ENCODE peak calls at places on chromosome 5, in four cellular contexts. R is lung; V is psoas muscle; T is CD8-positive, alpha-beta memory T cell. C is an unnamed sample.
A peak's percentile ranks its signal among the peaks of the same experiment; 100 is the strongest.

GRCh38 chr5:4413996-4414395 is 726.1 kb upstream of the ADAMTS16 start:
- DNase-seq in R (no peak), V (no peak), T (no peak), C (no peak)

GRCh38 chr5:74851684-74852353 is 14.4 kb downstream of the FAM169A start:
- DNase-seq in R (no peak), V (no peak), T (no peak), C (no peak)

GRCh38 chr5:114390431-114390830 is 28.6 kb downstream of the KCNN2 start:
- DNase-seq in R (no peak), V (no peak), T (no peak), C (no peak)

GRCh38 chr5:73412597-73412988 is 36.0 kb downstream of the FOXD1 start:
- DNase-seq in R (no peak), V (no peak), T (no peak), C (no peak)

GRCh38 chr5:157369507-157369906 is 90.5 kb upstream of the NIPAL4 start:
- DNase-seq in R (no peak), V (no peak), T (no peak), C (no peak)

GRCh38 chr5:16539169-16539666 is 73.6 kb upstream of the ZNF622 start:
- DNase-seq in R (peak; percentile 52), V (peak; percentile 93), T (no peak), C (peak; percentile 95)

GRCh38 chr5:99088309-99088708 is 159.5 kb upstream of the CHD1 start:
- DNase-seq in R (no peak), V (no peak), T (no peak), C (no peak)

GRCh38 chr5:123438244-123438643 is 15.0 kb upstream of the CEP120 start:
- DNase-seq in R (no peak), V (no peak), T (no peak), C (no peak)

GRCh38 chr5:82165740-82166530 is 112.2 kb downstream of the RPS23 start:
- DNase-seq in R (peak; percentile 75), V (peak; percentile 83), T (peak; percentile 36), C (peak; percentile 38)

GRCh38 chr5:116629168-116629567 is 54.5 kb upstream of the SEMA6A start:
- DNase-seq in R (no peak), V (no peak), T (no peak), C (no peak)

DNA sequence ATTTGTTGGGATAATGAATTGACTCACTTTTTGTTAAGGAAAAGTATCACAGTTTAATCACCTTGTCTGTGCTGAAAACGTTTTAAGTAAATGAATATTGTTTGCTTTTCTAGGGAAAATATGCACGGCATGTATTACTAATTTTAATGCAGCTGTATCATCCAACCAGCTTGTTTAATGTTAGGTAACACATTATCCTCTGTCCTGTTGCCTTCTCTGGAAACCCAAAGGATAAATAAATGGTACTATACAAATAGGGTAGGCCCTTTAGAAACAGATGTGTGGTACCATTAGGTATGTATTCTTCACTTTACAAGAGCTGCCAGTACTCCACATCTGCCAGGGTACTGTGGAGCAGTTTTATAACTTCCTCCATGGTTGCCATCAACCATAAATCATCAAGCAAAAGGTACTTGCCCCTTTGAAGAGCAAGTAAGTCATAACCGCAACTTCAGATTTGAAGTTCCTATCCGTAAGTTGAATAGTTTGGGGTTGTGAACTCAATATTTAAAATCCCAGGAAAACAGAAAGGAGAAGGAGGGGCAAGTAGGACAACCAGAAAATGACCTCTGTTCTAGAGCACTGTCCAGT is 43.0 kb downstream of the FAF2 start:
- DNase-seq in R (no peak), V (no peak), T (no peak), C (no peak)
- H3K4me1 ChIP-seq in R (peaks cover 6% of the 10 kb centered on the region), V (peaks cover 4% of the 10 kb centered on the region), T (peaks cover 18% of the 10 kb centered on the region), C (no peaks in the 10 kb centered on the region)

DNA sequence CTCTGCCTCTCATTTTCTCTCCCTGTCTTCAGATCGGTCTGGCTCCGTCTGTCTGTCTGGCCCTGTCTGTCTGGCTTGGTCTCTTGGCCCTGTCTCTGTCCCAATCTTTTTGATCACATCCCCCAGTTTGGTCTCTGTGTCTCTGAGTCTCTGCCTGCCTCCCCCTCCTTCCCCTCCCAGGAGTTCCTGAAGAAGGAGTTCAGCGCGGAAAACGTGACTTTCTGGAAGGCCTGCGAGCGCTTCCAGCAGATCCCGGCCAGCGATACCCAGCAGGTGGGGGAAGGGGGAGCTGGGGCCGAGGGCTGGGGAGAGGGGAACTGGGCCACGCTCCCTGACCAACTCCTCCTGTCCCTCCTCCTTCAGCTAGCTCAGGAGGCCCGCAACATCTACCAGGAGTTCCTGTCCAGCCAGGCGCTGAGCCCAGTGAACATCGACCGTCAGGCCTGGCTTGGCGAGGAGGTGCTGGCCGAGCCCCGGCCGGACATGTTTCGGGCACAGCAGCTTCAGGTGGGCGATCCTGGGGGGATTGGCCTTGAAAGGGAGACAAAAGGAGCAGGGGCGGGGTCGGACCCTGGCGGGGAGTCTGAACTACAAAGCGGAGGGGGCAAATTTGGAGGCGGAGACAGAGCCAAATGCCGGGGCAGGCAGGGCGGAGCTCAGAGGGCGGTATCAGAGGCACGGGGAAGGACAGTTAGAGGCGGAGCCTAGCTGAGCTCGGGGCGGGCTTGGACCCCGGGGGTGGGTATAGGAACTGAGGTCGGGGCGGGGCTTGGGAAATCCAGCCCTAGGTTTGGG is 9.0 kb downstream of the RGS14 start:
- DNase-seq in R (peak; percentile 90), V (peak; percentile 94), T (no peak), C (peak; percentile 87)
- H3K27ac ChIP-seq in R (peak overlapping the region; percentile 54), V (peak overlapping the region; percentile 94), T (peak overlapping the region; percentile 70), C (peak overlapping the region; percentile 76)

GRCh38 chr5:139295692-139296091 is 2.2 kb downstream of the MATR3 start:
- DNase-seq in R (no peak), V (no peak), T (no peak), C (no peak)
- H3K36me3 ChIP-seq in R (no peaks in the 10 kb centered on the region), V (peaks cover 11% of the 10 kb centered on the region), T (no peaks in the 10 kb centered on the region), C (no peaks in the 10 kb centered on the region)

GRCh38 chr5:140220032-140220697 is 45.2 kb downstream of the CYSTM1 start:
- DNase-seq in R (no peak), V (no peak), T (no peak), C (no peak)
- H3K4me1 ChIP-seq in R (peaks cover 47% of the 10 kb centered on the region), V (peaks cover 94% of the 10 kb centered on the region), T (no peaks in the 10 kb centered on the region), C (peaks cover 15% of the 10 kb centered on the region)

DNA sequence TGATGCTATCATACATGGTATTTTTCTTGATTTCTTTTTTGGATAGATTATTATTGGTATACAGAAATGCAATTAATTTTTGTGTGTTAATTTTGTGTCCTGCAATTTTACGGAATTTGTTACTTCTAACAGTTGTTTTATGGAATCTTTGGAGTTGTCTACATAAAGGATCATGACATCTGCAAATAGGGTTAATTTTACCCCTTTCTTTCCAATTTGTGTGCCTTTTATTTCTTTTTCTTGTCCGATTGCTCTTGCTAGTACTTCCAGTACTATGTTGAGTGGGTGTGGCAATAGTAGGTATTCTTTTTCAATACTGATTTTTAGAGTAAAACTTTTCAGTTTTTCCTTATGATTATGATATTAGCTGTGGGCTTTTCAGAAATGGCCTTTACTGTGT is 111.5 kb downstream of the MACROH2A1 start:
- DNase-seq in R (no peak), V (no peak), T (no peak), C (no peak)
- H3K27ac ChIP-seq in R (no peak overlapping the region), V (no peak overlapping the region), T (no peak overlapping the region), C (no peak overlapping the region)

GRCh38 chr5:149740341-149740740 is 10.2 kb downstream of the PPARGC1B start:
- DNase-seq in R (no peak), V (no peak), T (no peak), C (no peak)

GRCh38 chr5:149740866-149741459 is 10.9 kb downstream of the PPARGC1B start:
- DNase-seq in R (no peak), V (no peak), T (no peak), C (no peak)

GRCh38 chr5:149735066-149735465 is 5.0 kb downstream of the PPARGC1B start:
- DNase-seq in R (no peak), V (peak; percentile 66), T (no peak), C (peak; percentile 43)

GRCh38 chr5:149737355-149737754 is 7.2 kb downstream of the PPARGC1B start:
- DNase-seq in R (no peak), V (no peak), T (no peak), C (no peak)

DNA sequence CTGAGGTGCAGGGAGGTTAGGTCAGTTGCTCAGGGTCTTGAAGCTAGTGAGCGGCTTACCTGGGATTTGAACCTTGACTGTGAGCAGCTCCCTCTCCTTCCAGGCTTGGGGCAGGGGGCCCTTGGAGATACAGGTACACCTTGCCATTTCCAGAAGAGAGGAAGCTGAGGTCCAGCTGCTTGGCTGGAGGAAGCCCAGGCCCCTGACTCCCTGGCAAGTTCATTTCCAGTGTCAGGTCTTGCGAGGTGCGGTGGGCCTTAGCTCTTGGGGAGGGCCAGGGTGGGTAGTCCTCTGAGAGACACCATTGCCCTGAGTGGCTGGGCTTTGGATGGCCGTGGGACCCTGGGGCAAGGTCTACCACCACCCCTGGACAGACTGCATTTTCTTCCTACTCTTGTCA is 9.3 kb downstream of the PPARGC1B start:
- DNase-seq in R (no peak), V (no peak), T (no peak), C (no peak)
- H3K36me3 ChIP-seq in R (no peaks in the 10 kb centered on the region), V (no peaks in the 10 kb centered on the region), T (no peaks in the 10 kb centered on the region), C (peaks cover 2% of the 10 kb centered on the region)

DNA sequence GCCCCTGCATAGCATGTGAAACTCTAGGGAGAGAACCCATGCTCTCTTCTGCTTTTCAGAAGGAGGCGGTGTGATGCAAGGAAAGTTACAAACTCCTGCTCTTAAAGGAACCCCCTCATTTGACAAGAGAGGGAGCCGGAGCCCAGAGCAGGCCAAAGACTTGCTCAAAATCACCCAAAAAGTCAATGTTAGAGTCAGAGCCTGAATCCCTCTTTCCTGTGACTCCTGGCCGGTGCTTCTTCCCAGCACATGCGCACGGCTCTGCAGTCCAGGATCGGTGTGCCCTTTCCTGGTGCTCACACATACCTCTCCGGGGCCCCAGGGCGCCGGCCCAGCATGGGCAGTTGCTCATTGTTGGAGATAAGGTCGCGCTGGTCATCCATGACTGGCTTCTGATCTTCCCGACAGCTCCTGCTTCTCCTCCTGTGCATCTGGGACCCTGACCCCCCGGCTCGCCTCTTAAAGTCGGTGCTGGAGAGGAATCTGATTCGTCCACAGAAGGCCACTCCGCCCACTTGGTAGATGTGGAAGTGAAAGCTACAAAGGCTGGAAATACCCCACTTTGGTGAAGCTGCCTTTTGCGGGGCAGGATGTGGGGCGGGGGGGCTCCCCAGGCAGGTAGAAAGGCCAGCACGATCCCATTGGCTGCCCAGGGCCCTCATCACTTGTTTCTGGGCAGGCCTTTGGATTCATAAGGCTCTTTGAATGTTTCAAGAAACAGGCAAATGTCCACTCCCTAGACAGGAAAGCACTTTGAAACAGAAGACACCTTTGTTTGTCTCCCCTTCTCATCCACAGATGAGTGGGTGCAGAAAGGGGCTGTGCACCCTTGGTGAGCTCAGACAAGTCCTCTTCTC is at the start of gene CD74:
- DNase-seq in R (peak; percentile 91), V (peak; percentile 75), T (peak; percentile 94), C (peak; percentile 92)
- H3K4me1 ChIP-seq in R (no peaks in the 10 kb centered on the region), V (peaks cover 5% of the 10 kb centered on the region), T (peaks cover 46% of the 10 kb centered on the region), C (no peaks in the 10 kb centered on the region)

GRCh38 chr5:150303660-150304411 is 1.1 kb upstream of the ARSI start:
- DNase-seq in R (no peak), V (no peak), T (no peak), C (no peak)
- H3K27ac ChIP-seq in R (no peak overlapping the region), V (no peak overlapping the region), T (no peak overlapping the region), C (no peak overlapping the region)

GRCh38 chr5:21880164-21880563 is 973.0 kb downstream of the CDH12 start:
- DNase-seq in R (no peak), V (no peak), T (no peak), C (no peak)

DNA sequence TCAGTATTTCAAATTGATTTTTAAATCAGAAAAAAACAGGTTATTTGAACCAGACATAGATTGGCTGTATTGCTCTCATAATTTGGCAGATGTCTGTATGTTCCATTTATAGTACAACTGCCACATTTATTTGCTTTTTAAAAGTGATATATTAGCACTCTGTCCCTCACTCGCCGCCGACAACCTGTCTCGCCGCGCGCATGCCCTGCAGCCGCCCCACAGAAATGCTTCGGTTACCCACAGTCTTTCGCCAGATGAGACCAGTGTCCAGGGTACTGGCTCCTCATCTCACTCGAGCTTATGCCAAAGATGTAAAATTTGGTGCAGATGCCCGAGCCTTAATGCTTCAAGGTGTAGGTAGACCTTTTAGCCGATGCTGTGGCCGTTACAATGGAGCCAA is 970.8 kb downstream of the CDH12 start:
- DNase-seq in R (no peak), V (no peak), T (no peak), C (no peak)
- H3K36me3 ChIP-seq in R (no peaks in the 10 kb centered on the region), V (no peaks in the 10 kb centered on the region), T (no peaks in the 10 kb centered on the region), C (no peaks in the 10 kb centered on the region)

C was measured in small intestine.